ENCODE peak calls at places on chromosome 13, in ten cellular contexts. T is KBM-7; B is astrocyte of the cerebellum; Y is SW480; C is caudate nucleus; M is CD8-positive, alpha-beta memory T cell; P is stimulated activated CD4-positive, alpha-beta T cell treated with anti-CD3 and anti-CD28 coated beads, Interleukin-1b, Interleukin-23, amount 100 ng/mL, for 1 hour; X is effector CD4-positive, alpha-beta T cell; W is foreskin fibroblast; Z is astrocyte of the spinal cord. I is an unnamed sample.

GRCh38 chr13:23086951-23087350 is 93.8 kb upstream of the SGCG start:
- DNase-seq in T (no peak), B (no peak), Y (no peak), C (no peak), M (no peak), P (no peak), X (no peak), W (no peak), Z (no peak), I (no peak)

GRCh38 chr13:53142301-53142700 is 113.7 kb downstream of the OLFM4 start:
- DNase-seq in T (no peak), B (no peak), Y (no peak), C (no peak), M (no peak), P (no peak), X (no peak), W (no peak), Z (no peak), I (no peak)

GRCh38 chr13:29905845-29906244 is 55.4 kb upstream of the UBL3 start:
- DNase-seq in T (peak), B (no peak), Y (no peak), C (no peak), M (no peak), P (no peak), X (no peak), W (no peak), Z (peak), I (no peak)

GRCh38 chr13:60009300-60010248 is 154.2 kb downstream of the DIAPH3 start:
- DNase-seq in T (no peak), B (no peak), Y (peak), C (no peak), M (no peak), P (no peak), X (no peak), W (no peak), Z (no peak), I (peak)

GRCh38 chr13:84927442-84928169 is 871.6 kb downstream of the SLITRK6 start:
- DNase-seq in T (no peak), B (no peak), Y (no peak), C (no peak), M (no peak), P (no peak), X (no peak), W (no peak), Z (no peak), I (no peak)

GRCh38 chr13:113489549-113490495 is 689 bp downstream of the DCUN1D2 start:
- DNase-seq in T (peak), B (no peak), Y (peak), C (no peak), M (peak), P (peak), X (no peak), W (peak), Z (peak), I (no peak)

GRCh38 chr13:112588490-112589297 is 741 bp upstream of the TUBGCP3 start:
- DNase-seq in T (no peak), B (no peak), Y (peak), C (no peak), M (no peak), P (no peak), X (no peak), W (no peak), Z (no peak), I (no peak)

GRCh38 chr13:64551755-64552154 is 2678.4 kb downstream of the PCDH9 start:
- DNase-seq in T (no peak), B (no peak), Y (no peak), C (no peak), M (no peak), P (no peak), X (no peak), W (peak), Z (peak), I (no peak)

GRCh38 chr13:41085961-41086360 is 24.7 kb downstream of the WBP4 start:
- DNase-seq in T (no peak), B (no peak), Y (no peak), C (no peak), M (no peak), P (no peak), X (no peak), W (no peak), Z (no peak), I (no peak)

GRCh38 chr13:57409656-57410055 is 221.9 kb upstream of the PCDH17 start:
- DNase-seq in T (no peak), B (no peak), Y (no peak), C (no peak), M (no peak), P (no peak), X (no peak), W (no peak), Z (no peak), I (no peak)

GRCh38 chr13:97477824-97478223 is 43.9 kb downstream of the RAP2A start:
- DNase-seq in T (no peak), B (no peak), Y (no peak), C (no peak), M (no peak), P (no peak), X (no peak), W (no peak), Z (no peak), I (no peak)

I was measured in immature natural killer cell.